ENCODE peak calls at places on chromosome 6, in nine cellular contexts. One of them, this sample, is unnamed.

GRCh38 chr6:27601668-27602254 is 128.9 kb upstream of the ZNF184 start:
- DNase-seq in heart right ventricle: no peak
- DNase-seq in frontal cortex: no peak
- DNase-seq in fibroblast of lung: no peak
- DNase-seq in activated naive CD4-positive, alpha-beta T cell treated with anti-CD3 and anti-CD28 coated beads, Interleukin-2, amount 10 ng/mL, durations not matched to agents 7 days and 5 days: no peak
- DNase-seq in effector CD4-positive, alpha-beta T cell: no peak
- DNase-seq in HTR-8/SVneo: no peak
- DNase-seq in HS-27A: no peak
- DNase-seq in Calu3: no peak
- DNase-seq in this sample: no peak

GRCh38 chr6:7629321-7629720 is 39.3 kb downstream of the SNRNP48 start:
- DNase-seq in heart right ventricle: no peak
- DNase-seq in frontal cortex: no peak
- DNase-seq in fibroblast of lung: no peak
- DNase-seq in activated naive CD4-positive, alpha-beta T cell treated with anti-CD3 and anti-CD28 coated beads, Interleukin-2, amount 10 ng/mL, durations not matched to agents 7 days and 5 days: no peak
- DNase-seq in effector CD4-positive, alpha-beta T cell: no peak
- DNase-seq in HTR-8/SVneo: no peak
- DNase-seq in HS-27A: no peak
- DNase-seq in Calu3: no peak
- DNase-seq in this sample: no peak

GRCh38 chr6:133230022-133230421 is 11.1 kb upstream of the EYA4 start:
- DNase-seq in heart right ventricle: no peak
- DNase-seq in frontal cortex: no peak
- DNase-seq in fibroblast of lung: no peak
- DNase-seq in activated naive CD4-positive, alpha-beta T cell treated with anti-CD3 and anti-CD28 coated beads, Interleukin-2, amount 10 ng/mL, durations not matched to agents 7 days and 5 days: no peak
- DNase-seq in effector CD4-positive, alpha-beta T cell: no peak
- DNase-seq in HTR-8/SVneo: no peak
- DNase-seq in HS-27A: no peak
- DNase-seq in Calu3: no peak
- DNase-seq in this sample: no peak

GRCh38 chr6:42260972-42261371 is 43.3 kb upstream of the MRPS10 start:
- DNase-seq in heart right ventricle: peak; percentile 54
- DNase-seq in frontal cortex: no peak
- DNase-seq in fibroblast of lung: peak; percentile 19
- DNase-seq in activated naive CD4-positive, alpha-beta T cell treated with anti-CD3 and anti-CD28 coated beads, Interleukin-2, amount 10 ng/mL, durations not matched to agents 7 days and 5 days: peak; percentile 51
- DNase-seq in effector CD4-positive, alpha-beta T cell: no peak
- DNase-seq in HTR-8/SVneo: peak; percentile 70
- DNase-seq in HS-27A: no peak
- DNase-seq in Calu3: peak; percentile 60
- DNase-seq in this sample: no peak

GRCh38 chr6:112979830-112980229 is 632.7 kb downstream of the RFPL4B start:
- DNase-seq in heart right ventricle: no peak
- DNase-seq in frontal cortex: no peak
- DNase-seq in fibroblast of lung: no peak
- DNase-seq in activated naive CD4-positive, alpha-beta T cell treated with anti-CD3 and anti-CD28 coated beads, Interleukin-2, amount 10 ng/mL, durations not matched to agents 7 days and 5 days: no peak
- DNase-seq in effector CD4-positive, alpha-beta T cell: no peak
- DNase-seq in HTR-8/SVneo: peak; percentile 32
- DNase-seq in HS-27A: no peak
- DNase-seq in Calu3: no peak
- DNase-seq in this sample: no peak

GRCh38 chr6:157769776-157770430 is 53.1 kb upstream of the SNX9 start:
- DNase-seq in heart right ventricle: no peak
- DNase-seq in frontal cortex: no peak
- DNase-seq in fibroblast of lung: no peak
- DNase-seq in activated naive CD4-positive, alpha-beta T cell treated with anti-CD3 and anti-CD28 coated beads, Interleukin-2, amount 10 ng/mL, durations not matched to agents 7 days and 5 days: no peak
- DNase-seq in effector CD4-positive, alpha-beta T cell: no peak
- DNase-seq in HTR-8/SVneo: no peak
- DNase-seq in HS-27A: no peak
- DNase-seq in Calu3: no peak
- DNase-seq in this sample: no peak

GRCh38 chr6:56040875-56041274 is 165.5 kb upstream of the BMP5 start:
- DNase-seq in heart right ventricle: no peak
- DNase-seq in frontal cortex: no peak
- DNase-seq in fibroblast of lung: peak; percentile 65
- DNase-seq in activated naive CD4-positive, alpha-beta T cell treated with anti-CD3 and anti-CD28 coated beads, Interleukin-2, amount 10 ng/mL, durations not matched to agents 7 days and 5 days: no peak
- DNase-seq in effector CD4-positive, alpha-beta T cell: no peak
- DNase-seq in HTR-8/SVneo: no peak
- DNase-seq in HS-27A: no peak
- DNase-seq in Calu3: no peak
- DNase-seq in this sample: no peak

GRCh38 chr6:127186889-127187288 is 68.4 kb downstream of the RSPO3 start:
- DNase-seq in heart right ventricle: peak; percentile 69
- DNase-seq in frontal cortex: no peak
- DNase-seq in fibroblast of lung: no peak
- DNase-seq in activated naive CD4-positive, alpha-beta T cell treated with anti-CD3 and anti-CD28 coated beads, Interleukin-2, amount 10 ng/mL, durations not matched to agents 7 days and 5 days: peak; percentile 71
- DNase-seq in effector CD4-positive, alpha-beta T cell: peak; percentile 13
- DNase-seq in HTR-8/SVneo: no peak
- DNase-seq in HS-27A: no peak
- DNase-seq in Calu3: peak; percentile 66
- DNase-seq in this sample: no peak

GRCh38 chr6:91669904-91670295 is 1083.0 kb upstream of the MAP3K7 start:
- DNase-seq in heart right ventricle: no peak
- DNase-seq in frontal cortex: no peak
- DNase-seq in fibroblast of lung: no peak
- DNase-seq in activated naive CD4-positive, alpha-beta T cell treated with anti-CD3 and anti-CD28 coated beads, Interleukin-2, amount 10 ng/mL, durations not matched to agents 7 days and 5 days: no peak
- DNase-seq in effector CD4-positive, alpha-beta T cell: no peak
- DNase-seq in HTR-8/SVneo: no peak
- DNase-seq in HS-27A: no peak
- DNase-seq in Calu3: no peak
- DNase-seq in this sample: no peak

GRCh38 chr6:2939315-2940009 is 31.9 kb downstream of the SERPINB6 start:
- DNase-seq in heart right ventricle: peak; percentile 58
- DNase-seq in frontal cortex: no peak
- DNase-seq in fibroblast of lung: no peak
- DNase-seq in activated naive CD4-positive, alpha-beta T cell treated with anti-CD3 and anti-CD28 coated beads, Interleukin-2, amount 10 ng/mL, durations not matched to agents 7 days and 5 days: no peak
- DNase-seq in effector CD4-positive, alpha-beta T cell: no peak
- DNase-seq in HTR-8/SVneo: no peak
- DNase-seq in HS-27A: no peak
- DNase-seq in Calu3: no peak
- DNase-seq in this sample: no peak

GRCh38 chr6:15299430-15300131 is 53.7 kb downstream of the JARID2 start:
- DNase-seq in heart right ventricle: peak; percentile 34
- DNase-seq in frontal cortex: no peak
- DNase-seq in fibroblast of lung: no peak
- DNase-seq in activated naive CD4-positive, alpha-beta T cell treated with anti-CD3 and anti-CD28 coated beads, Interleukin-2, amount 10 ng/mL, durations not matched to agents 7 days and 5 days: peak; percentile 39
- DNase-seq in effector CD4-positive, alpha-beta T cell: no peak
- DNase-seq in HTR-8/SVneo: peak; percentile 54
- DNase-seq in HS-27A: peak; percentile 81
- DNase-seq in Calu3: no peak
- DNase-seq in this sample: peak; percentile 38

GRCh38 chr6:75673885-75674284 is 72.2 kb downstream of the SENP6 start:
- DNase-seq in heart right ventricle: no peak
- DNase-seq in frontal cortex: no peak
- DNase-seq in fibroblast of lung: peak; percentile 46
- DNase-seq in activated naive CD4-positive, alpha-beta T cell treated with anti-CD3 and anti-CD28 coated beads, Interleukin-2, amount 10 ng/mL, durations not matched to agents 7 days and 5 days: no peak
- DNase-seq in effector CD4-positive, alpha-beta T cell: no peak
- DNase-seq in HTR-8/SVneo: no peak
- DNase-seq in HS-27A: no peak
- DNase-seq in Calu3: no peak
- DNase-seq in this sample: no peak

GRCh38 chr6:169337881-169338445 is 84.3 kb upstream of the THBS2 start:
- DNase-seq in heart right ventricle: no peak
- DNase-seq in frontal cortex: no peak
- DNase-seq in fibroblast of lung: no peak
- DNase-seq in activated naive CD4-positive, alpha-beta T cell treated with anti-CD3 and anti-CD28 coated beads, Interleukin-2, amount 10 ng/mL, durations not matched to agents 7 days and 5 days: no peak
- DNase-seq in effector CD4-positive, alpha-beta T cell: no peak
- DNase-seq in HTR-8/SVneo: no peak
- DNase-seq in HS-27A: no peak
- DNase-seq in Calu3: no peak
- DNase-seq in this sample: no peak

GRCh38 chr6:111474771-111475170 is 8.2 kb downstream of the REV3L start:
- DNase-seq in heart right ventricle: no peak
- DNase-seq in frontal cortex: no peak
- DNase-seq in fibroblast of lung: no peak
- DNase-seq in activated naive CD4-positive, alpha-beta T cell treated with anti-CD3 and anti-CD28 coated beads, Interleukin-2, amount 10 ng/mL, durations not matched to agents 7 days and 5 days: no peak
- DNase-seq in effector CD4-positive, alpha-beta T cell: no peak
- DNase-seq in HTR-8/SVneo: no peak
- DNase-seq in HS-27A: no peak
- DNase-seq in Calu3: no peak
- DNase-seq in this sample: no peak

GRCh38 chr6:81241717-81242116 is 510.8 kb downstream of the TENT5A start:
- DNase-seq in heart right ventricle: no peak
- DNase-seq in frontal cortex: peak; percentile 7
- DNase-seq in fibroblast of lung: peak; percentile 49
- DNase-seq in activated naive CD4-positive, alpha-beta T cell treated with anti-CD3 and anti-CD28 coated beads, Interleukin-2, amount 10 ng/mL, durations not matched to agents 7 days and 5 days: no peak
- DNase-seq in effector CD4-positive, alpha-beta T cell: no peak
- DNase-seq in HTR-8/SVneo: peak; percentile 10
- DNase-seq in HS-27A: no peak
- DNase-seq in Calu3: no peak
- DNase-seq in this sample: no peak

GRCh38 chr6:125421853-125422252 is 120.1 kb upstream of the HDDC2 start:
- DNase-seq in heart right ventricle: peak; percentile 27
- DNase-seq in frontal cortex: no peak
- DNase-seq in fibroblast of lung: no peak
- DNase-seq in activated naive CD4-positive, alpha-beta T cell treated with anti-CD3 and anti-CD28 coated beads, Interleukin-2, amount 10 ng/mL, durations not matched to agents 7 days and 5 days: no peak
- DNase-seq in effector CD4-positive, alpha-beta T cell: no peak
- DNase-seq in HTR-8/SVneo: peak; percentile 4
- DNase-seq in HS-27A: no peak
- DNase-seq in Calu3: peak; percentile 10
- DNase-seq in this sample: no peak

GRCh38 chr6:11977738-11978137 is 34.4 kb upstream of the HIVEP1 start:
- DNase-seq in heart right ventricle: no peak
- DNase-seq in frontal cortex: no peak
- DNase-seq in fibroblast of lung: no peak
- DNase-seq in activated naive CD4-positive, alpha-beta T cell treated with anti-CD3 and anti-CD28 coated beads, Interleukin-2, amount 10 ng/mL, durations not matched to agents 7 days and 5 days: no peak
- DNase-seq in effector CD4-positive, alpha-beta T cell: no peak
- DNase-seq in HTR-8/SVneo: no peak
- DNase-seq in HS-27A: no peak
- DNase-seq in Calu3: no peak
- DNase-seq in this sample: no peak

GRCh38 chr6:3031857-3032256 is 32.2 kb downstream of the NQO2 start:
- DNase-seq in heart right ventricle: no peak
- DNase-seq in frontal cortex: no peak
- DNase-seq in fibroblast of lung: no peak
- DNase-seq in activated naive CD4-positive, alpha-beta T cell treated with anti-CD3 and anti-CD28 coated beads, Interleukin-2, amount 10 ng/mL, durations not matched to agents 7 days and 5 days: peak; percentile 48
- DNase-seq in effector CD4-positive, alpha-beta T cell: no peak
- DNase-seq in HTR-8/SVneo: no peak
- DNase-seq in HS-27A: no peak
- DNase-seq in Calu3: peak; percentile 38
- DNase-seq in this sample: peak; percentile 9

GRCh38 chr6:1619666-1620503 is 10.2 kb downstream of the FOXC1 start:
- DNase-seq in heart right ventricle: no peak
- DNase-seq in frontal cortex: no peak
- DNase-seq in fibroblast of lung: no peak
- DNase-seq in activated naive CD4-positive, alpha-beta T cell treated with anti-CD3 and anti-CD28 coated beads, Interleukin-2, amount 10 ng/mL, durations not matched to agents 7 days and 5 days: no peak
- DNase-seq in effector CD4-positive, alpha-beta T cell: no peak
- DNase-seq in HTR-8/SVneo: no peak
- DNase-seq in HS-27A: no peak
- DNase-seq in Calu3: no peak
- DNase-seq in this sample: no peak

GRCh38 chr6:32843321-32843978 is 397 bp downstream of the PSMB8 start:
- DNase-seq in heart right ventricle: no peak
- DNase-seq in frontal cortex: no peak
- DNase-seq in fibroblast of lung: peak; percentile 17
- DNase-seq in activated naive CD4-positive, alpha-beta T cell treated with anti-CD3 and anti-CD28 coated beads, Interleukin-2, amount 10 ng/mL, durations not matched to agents 7 days and 5 days: no peak
- DNase-seq in effector CD4-positive, alpha-beta T cell: no peak
- DNase-seq in HTR-8/SVneo: no peak
- DNase-seq in HS-27A: no peak
- DNase-seq in Calu3: peak; percentile 24
- DNase-seq in this sample: no peak

This sample was measured in SW480.